ENCODE peak calls at places on chromosomes 3 and 15, in six cellular contexts. One of them, this sample, is unnamed.
A peak's percentile ranks its signal among the peaks of the same experiment; 100 is the strongest.

GRCh38 chr3:197135212-197135611 is 105.6 kb upstream of the MELTF start:
- DNase-seq in retinal pigment epithelial cell: no peak
- DNase-seq in psoas muscle: no peak
- DNase-seq in activated CD8-positive, alpha-beta T cell treated with anti-CD3 and anti-CD28 coated beads for 36 hours: peak; percentile 19
- DNase-seq in GM20000: no peak
- DNase-seq in dorsolateral prefrontal cortex: no peak
- DNase-seq in this sample: no peak

GRCh38 chr3:55555866-55556621 is 68.9 kb upstream of the WNT5A start:
- DNase-seq in retinal pigment epithelial cell: no peak
- DNase-seq in psoas muscle: no peak
- DNase-seq in activated CD8-positive, alpha-beta T cell treated with anti-CD3 and anti-CD28 coated beads for 36 hours: no peak
- DNase-seq in GM20000: no peak
- DNase-seq in dorsolateral prefrontal cortex: no peak
- DNase-seq in this sample: no peak

GRCh38 chr15:49270541-49271421 is 100.7 kb downstream of the GALK2 start:
- DNase-seq in retinal pigment epithelial cell: no peak
- DNase-seq in psoas muscle: no peak
- DNase-seq in activated CD8-positive, alpha-beta T cell treated with anti-CD3 and anti-CD28 coated beads for 36 hours: no peak
- DNase-seq in GM20000: no peak
- DNase-seq in dorsolateral prefrontal cortex: no peak
- DNase-seq in this sample: no peak

GRCh38 chr3:14377838-14378169 is 24.6 kb upstream of the SLC6A6 start:
- DNase-seq in retinal pigment epithelial cell: no peak
- DNase-seq in psoas muscle: no peak
- DNase-seq in activated CD8-positive, alpha-beta T cell treated with anti-CD3 and anti-CD28 coated beads for 36 hours: peak; percentile 72
- DNase-seq in GM20000: no peak
- DNase-seq in dorsolateral prefrontal cortex: no peak
- DNase-seq in this sample: no peak

GRCh38 chr3:174125267-174125844 is 727.8 kb downstream of the NLGN1 start:
- DNase-seq in retinal pigment epithelial cell: no peak
- DNase-seq in psoas muscle: no peak
- DNase-seq in activated CD8-positive, alpha-beta T cell treated with anti-CD3 and anti-CD28 coated beads for 36 hours: no peak
- DNase-seq in GM20000: peak; percentile 2
- DNase-seq in dorsolateral prefrontal cortex: no peak
- DNase-seq in this sample: no peak

GRCh38 chr3:156558389-156558788 is 3.5 kb upstream of the SSR3 start:
- DNase-seq in retinal pigment epithelial cell: no peak
- DNase-seq in psoas muscle: no peak
- DNase-seq in activated CD8-positive, alpha-beta T cell treated with anti-CD3 and anti-CD28 coated beads for 36 hours: no peak
- DNase-seq in GM20000: no peak
- DNase-seq in dorsolateral prefrontal cortex: no peak
- DNase-seq in this sample: no peak

GRCh38 chr3:71039332-71039731 is 544.2 kb downstream of the FOXP1 start:
- DNase-seq in retinal pigment epithelial cell: no peak
- DNase-seq in psoas muscle: no peak
- DNase-seq in activated CD8-positive, alpha-beta T cell treated with anti-CD3 and anti-CD28 coated beads for 36 hours: peak; percentile 39
- DNase-seq in GM20000: no peak
- DNase-seq in dorsolateral prefrontal cortex: no peak
- DNase-seq in this sample: no peak

GRCh38 chr3:72722930-72723726 is 125.1 kb downstream of the SHQ1 start:
- DNase-seq in retinal pigment epithelial cell: peak; percentile 78
- DNase-seq in psoas muscle: no peak
- DNase-seq in activated CD8-positive, alpha-beta T cell treated with anti-CD3 and anti-CD28 coated beads for 36 hours: peak; percentile 49
- DNase-seq in GM20000: peak; percentile 45
- DNase-seq in dorsolateral prefrontal cortex: peak; percentile 57
- DNase-seq in this sample: no peak

DNA sequence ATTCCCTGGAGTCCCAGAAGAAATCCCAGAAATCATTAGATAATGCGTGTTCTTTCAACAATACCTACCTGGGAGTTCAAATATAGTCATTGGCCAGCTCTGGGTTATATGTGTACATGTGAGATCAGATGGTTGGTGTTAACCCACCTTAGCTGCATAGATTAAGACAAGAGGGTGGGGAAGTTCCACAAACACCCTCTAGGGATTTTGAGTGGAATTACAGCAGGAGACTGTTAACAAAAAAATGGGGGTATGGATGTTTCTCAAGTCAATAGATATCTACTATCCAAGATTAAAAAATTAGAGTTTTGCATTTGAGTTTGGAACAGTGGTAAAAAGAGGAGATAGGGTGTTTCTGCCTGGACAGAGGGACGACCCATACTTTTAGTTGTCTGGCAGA is 282.5 kb upstream of the CNTN3 start:
- DNase-seq in retinal pigment epithelial cell: no peak
- DNase-seq in psoas muscle: no peak
- DNase-seq in activated CD8-positive, alpha-beta T cell treated with anti-CD3 and anti-CD28 coated beads for 36 hours: no peak
- DNase-seq in GM20000: no peak
- DNase-seq in dorsolateral prefrontal cortex: no peak
- DNase-seq in this sample: no peak
- TF ChIP-seq CTCF in retinal pigment epithelial cell: peak; percentile 27
- TF ChIP-seq CTCF in psoas muscle: no peak
- TF ChIP-seq CTCF in activated CD8-positive, alpha-beta T cell treated with anti-CD3 and anti-CD28 coated beads for 36 hours: no peak
- TF ChIP-seq CTCF in GM20000: no peak
- TF ChIP-seq CTCF in dorsolateral prefrontal cortex: no peak
- TF ChIP-seq CTCF in this sample: peak; percentile 42

DNA sequence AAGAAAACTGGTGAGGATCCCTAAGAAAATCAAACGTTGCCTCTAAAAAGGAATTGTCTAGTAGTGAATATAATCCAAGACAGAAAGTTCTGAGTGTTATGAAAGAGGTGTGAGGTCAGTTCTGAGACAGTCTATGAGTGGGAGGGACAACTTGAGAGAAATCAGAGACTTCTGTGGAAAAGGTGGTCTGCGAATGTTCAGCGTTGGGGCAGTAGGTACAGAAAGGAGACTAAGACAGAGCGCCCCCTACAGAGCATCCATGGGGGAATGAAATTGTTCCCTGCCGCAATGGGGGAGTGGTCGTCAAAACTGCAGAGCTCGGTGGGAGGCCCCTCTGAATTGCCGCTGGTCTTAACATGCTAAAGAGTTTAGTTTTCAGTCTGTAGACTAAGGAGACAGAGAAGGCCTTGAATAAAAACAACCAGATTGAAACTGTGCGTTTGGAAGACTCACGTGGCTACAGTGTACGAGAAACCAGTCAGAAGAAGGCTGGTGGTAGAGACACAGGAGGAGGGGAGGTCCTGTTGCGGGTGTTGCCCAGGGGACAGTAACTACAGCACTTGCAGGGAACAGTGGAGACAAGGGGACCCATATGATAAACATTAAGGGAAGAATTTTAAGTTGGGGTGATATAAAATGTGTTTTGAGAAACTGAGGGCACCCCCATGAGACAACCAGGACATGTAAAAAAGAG is 6.9 kb downstream of the TNIK start:
- DNase-seq in retinal pigment epithelial cell: no peak
- DNase-seq in psoas muscle: no peak
- DNase-seq in activated CD8-positive, alpha-beta T cell treated with anti-CD3 and anti-CD28 coated beads for 36 hours: peak; percentile 33
- DNase-seq in GM20000: no peak
- DNase-seq in dorsolateral prefrontal cortex: no peak
- DNase-seq in this sample: peak; percentile 62
- TF ChIP-seq CTCF in retinal pigment epithelial cell: peak; percentile 60
- TF ChIP-seq CTCF in psoas muscle: peak; percentile 7
- TF ChIP-seq CTCF in activated CD8-positive, alpha-beta T cell treated with anti-CD3 and anti-CD28 coated beads for 36 hours: peak; percentile 28
- TF ChIP-seq CTCF in GM20000: no peak
- TF ChIP-seq CTCF in dorsolateral prefrontal cortex: peak; percentile 50
- TF ChIP-seq CTCF in this sample: peak; percentile 50

GRCh38 chr3:193040836-193041672 is 123.4 kb upstream of the MB21D2 start:
- DNase-seq in retinal pigment epithelial cell: no peak
- DNase-seq in psoas muscle: no peak
- DNase-seq in activated CD8-positive, alpha-beta T cell treated with anti-CD3 and anti-CD28 coated beads for 36 hours: no peak
- DNase-seq in GM20000: peak; percentile 52
- DNase-seq in dorsolateral prefrontal cortex: no peak
- DNase-seq in this sample: no peak
- TF ChIP-seq CTCF in retinal pigment epithelial cell: peak; percentile 53
- TF ChIP-seq CTCF in psoas muscle: peak; percentile 48
- TF ChIP-seq CTCF in activated CD8-positive, alpha-beta T cell treated with anti-CD3 and anti-CD28 coated beads for 36 hours: peak; percentile 52
- TF ChIP-seq CTCF in GM20000: peak; percentile 33
- TF ChIP-seq CTCF in dorsolateral prefrontal cortex: peak; percentile 58
- TF ChIP-seq CTCF in this sample: peak; percentile 29

DNA sequence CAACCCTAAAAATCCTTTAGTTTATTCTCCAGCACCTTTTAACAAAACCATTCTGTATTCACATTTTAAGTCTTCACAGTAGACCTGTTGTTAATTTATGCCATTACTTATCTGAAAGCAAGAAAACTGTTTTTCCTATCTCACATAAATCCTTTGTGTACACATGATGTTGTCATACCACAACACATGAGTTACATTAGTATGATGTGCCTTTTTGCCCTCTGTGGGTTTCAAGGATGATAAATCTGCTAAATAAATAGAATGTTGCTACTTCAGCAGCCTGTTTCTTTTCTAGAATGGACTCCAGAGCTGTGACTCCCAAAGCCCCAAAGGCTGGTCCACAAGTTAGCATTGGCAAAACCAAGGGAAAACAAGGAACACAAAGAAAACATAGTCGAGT is 151.6 kb downstream of the SERPINI1 start:
- DNase-seq in retinal pigment epithelial cell: no peak
- DNase-seq in psoas muscle: no peak
- DNase-seq in activated CD8-positive, alpha-beta T cell treated with anti-CD3 and anti-CD28 coated beads for 36 hours: no peak
- DNase-seq in GM20000: no peak
- DNase-seq in dorsolateral prefrontal cortex: no peak
- DNase-seq in this sample: no peak
- TF ChIP-seq CTCF in retinal pigment epithelial cell: no peak
- TF ChIP-seq CTCF in psoas muscle: no peak
- TF ChIP-seq CTCF in activated CD8-positive, alpha-beta T cell treated with anti-CD3 and anti-CD28 coated beads for 36 hours: no peak
- TF ChIP-seq CTCF in GM20000: no peak
- TF ChIP-seq CTCF in dorsolateral prefrontal cortex: no peak
- TF ChIP-seq CTCF in this sample: no peak

DNA sequence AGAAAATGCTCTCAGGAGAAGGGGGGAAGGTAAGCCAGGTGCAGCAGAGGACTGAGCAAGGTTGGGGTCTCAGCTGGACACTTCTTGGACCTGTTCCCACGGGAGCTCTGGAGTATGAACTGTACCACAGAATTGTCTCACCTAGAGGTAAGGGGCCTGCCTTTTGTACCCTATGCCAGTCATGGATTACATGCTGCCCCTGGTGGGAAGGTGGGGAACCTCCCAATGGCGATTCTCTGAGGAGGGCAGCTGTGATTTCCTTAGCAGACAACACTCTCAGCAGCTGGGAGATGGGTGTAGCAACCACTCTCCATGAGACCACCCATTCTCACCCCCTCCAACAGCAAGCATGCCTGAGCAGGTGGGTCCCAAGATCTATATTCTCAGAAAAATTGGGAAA is 329.4 kb upstream of the CTNNB1 start:
- DNase-seq in retinal pigment epithelial cell: no peak
- DNase-seq in psoas muscle: no peak
- DNase-seq in activated CD8-positive, alpha-beta T cell treated with anti-CD3 and anti-CD28 coated beads for 36 hours: no peak
- DNase-seq in GM20000: no peak
- DNase-seq in dorsolateral prefrontal cortex: no peak
- DNase-seq in this sample: no peak
- TF ChIP-seq CTCF in retinal pigment epithelial cell: peak; percentile 10
- TF ChIP-seq CTCF in psoas muscle: no peak
- TF ChIP-seq CTCF in activated CD8-positive, alpha-beta T cell treated with anti-CD3 and anti-CD28 coated beads for 36 hours: no peak
- TF ChIP-seq CTCF in GM20000: peak; percentile 2
- TF ChIP-seq CTCF in dorsolateral prefrontal cortex: no peak
- TF ChIP-seq CTCF in this sample: no peak

GRCh38 chr3:126415661-126416591 is 21.2 kb downstream of the CFAP100 start:
- DNase-seq in retinal pigment epithelial cell: no peak
- DNase-seq in psoas muscle: no peak
- DNase-seq in activated CD8-positive, alpha-beta T cell treated with anti-CD3 and anti-CD28 coated beads for 36 hours: no peak
- DNase-seq in GM20000: no peak
- DNase-seq in dorsolateral prefrontal cortex: peak; percentile 27
- DNase-seq in this sample: no peak
- TF ChIP-seq CTCF in retinal pigment epithelial cell: no peak
- TF ChIP-seq CTCF in psoas muscle: no peak
- TF ChIP-seq CTCF in activated CD8-positive, alpha-beta T cell treated with anti-CD3 and anti-CD28 coated beads for 36 hours: no peak
- TF ChIP-seq CTCF in GM20000: no peak
- TF ChIP-seq CTCF in dorsolateral prefrontal cortex: no peak
- TF ChIP-seq CTCF in this sample: no peak

GRCh38 chr3:152688313-152688712 is 146.6 kb upstream of the P2RY1 start:
- DNase-seq in retinal pigment epithelial cell: peak; percentile 27
- DNase-seq in psoas muscle: no peak
- DNase-seq in activated CD8-positive, alpha-beta T cell treated with anti-CD3 and anti-CD28 coated beads for 36 hours: no peak
- DNase-seq in GM20000: no peak
- DNase-seq in dorsolateral prefrontal cortex: no peak
- DNase-seq in this sample: no peak
- TF ChIP-seq CTCF in retinal pigment epithelial cell: no peak
- TF ChIP-seq CTCF in psoas muscle: no peak
- TF ChIP-seq CTCF in activated CD8-positive, alpha-beta T cell treated with anti-CD3 and anti-CD28 coated beads for 36 hours: no peak
- TF ChIP-seq CTCF in GM20000: no peak
- TF ChIP-seq CTCF in dorsolateral prefrontal cortex: no peak
- TF ChIP-seq CTCF in this sample: no peak

GRCh38 chr3:194485876-194486539 is 794 bp downstream of the ATP13A3 start:
- DNase-seq in retinal pigment epithelial cell: no peak
- DNase-seq in psoas muscle: peak; percentile 70
- DNase-seq in activated CD8-positive, alpha-beta T cell treated with anti-CD3 and anti-CD28 coated beads for 36 hours: peak; percentile 73
- DNase-seq in GM20000: peak; percentile 66
- DNase-seq in dorsolateral prefrontal cortex: peak; percentile 48
- DNase-seq in this sample: no peak
- TF ChIP-seq CTCF in retinal pigment epithelial cell: peak; percentile 23
- TF ChIP-seq CTCF in psoas muscle: peak; percentile 9
- TF ChIP-seq CTCF in activated CD8-positive, alpha-beta T cell treated with anti-CD3 and anti-CD28 coated beads for 36 hours: no peak
- TF ChIP-seq CTCF in GM20000: no peak
- TF ChIP-seq CTCF in dorsolateral prefrontal cortex: no peak
- TF ChIP-seq CTCF in this sample: no peak

GRCh38 chr15:37682304-37682703 is 252.1 kb upstream of the TMCO5A start:
- DNase-seq in retinal pigment epithelial cell: no peak
- DNase-seq in psoas muscle: no peak
- DNase-seq in activated CD8-positive, alpha-beta T cell treated with anti-CD3 and anti-CD28 coated beads for 36 hours: no peak
- DNase-seq in GM20000: no peak
- DNase-seq in dorsolateral prefrontal cortex: no peak
- DNase-seq in this sample: no peak
- TF ChIP-seq CTCF in retinal pigment epithelial cell: peak; percentile 32
- TF ChIP-seq CTCF in psoas muscle: no peak
- TF ChIP-seq CTCF in activated CD8-positive, alpha-beta T cell treated with anti-CD3 and anti-CD28 coated beads for 36 hours: no peak
- TF ChIP-seq CTCF in GM20000: no peak
- TF ChIP-seq CTCF in dorsolateral prefrontal cortex: no peak
- TF ChIP-seq CTCF in this sample: no peak